ENCODE peak calls at places on chromosomes 13 and 19, in four cellular contexts. One of them, this sample, is unnamed.

GRCh38 chr13:102913924-102914628 is 68.2 kb downstream of the ERCC5 start:
- DNase-seq in AG04450: no peak
- DNase-seq in neural progenitor cell: no peak
- DNase-seq in nephron progenitor cell: no peak
- DNase-seq in this sample: no peak

GRCh38 chr19:1503089-1503924 is 9.5 kb downstream of the ADAMTSL5 start:
- DNase-seq in AG04450: no peak
- DNase-seq in neural progenitor cell: peak
- DNase-seq in nephron progenitor cell: peak
- DNase-seq in this sample: no peak

GRCh38 chr13:95880346-95880745 is 172.9 kb downstream of the UGGT2 start:
- DNase-seq in AG04450: no peak
- DNase-seq in neural progenitor cell: no peak
- DNase-seq in nephron progenitor cell: no peak
- DNase-seq in this sample: no peak

GRCh38 chr19:3979289-3979673 is 6.0 kb downstream of the EEF2 start:
- DNase-seq in AG04450: no peak
- DNase-seq in neural progenitor cell: no peak
- DNase-seq in nephron progenitor cell: no peak
- DNase-seq in this sample: no peak

GRCh38 chr19:2602391-2603181 is 99.9 kb downstream of the GNG7 start:
- DNase-seq in AG04450: peak
- DNase-seq in neural progenitor cell: peak
- DNase-seq in nephron progenitor cell: peak
- DNase-seq in this sample: no peak

GRCh38 chr13:84139561-84140158 is 257.4 kb upstream of the SLITRK1 start:
- DNase-seq in AG04450: no peak
- DNase-seq in neural progenitor cell: no peak
- DNase-seq in nephron progenitor cell: no peak
- DNase-seq in this sample: no peak

GRCh38 chr13:76884167-76884566 is 2.0 kb downstream of the KCTD12 start:
- DNase-seq in AG04450: no peak
- DNase-seq in neural progenitor cell: peak
- DNase-seq in nephron progenitor cell: peak
- DNase-seq in this sample: peak

GRCh38 chr19:34120846-34121639 is 51.3 kb upstream of the LSM14A start:
- DNase-seq in AG04450: peak
- DNase-seq in neural progenitor cell: peak
- DNase-seq in nephron progenitor cell: no peak
- DNase-seq in this sample: no peak

GRCh38 chr19:8367327-8368001 is 3.5 kb downstream of the ANGPTL4 start:
- DNase-seq in AG04450: peak
- DNase-seq in neural progenitor cell: peak
- DNase-seq in nephron progenitor cell: peak
- DNase-seq in this sample: no peak

GRCh38 chr19:16897572-16898056 is 8.8 kb downstream of the F2RL3 start:
- DNase-seq in AG04450: no peak
- DNase-seq in neural progenitor cell: no peak
- DNase-seq in nephron progenitor cell: no peak
- DNase-seq in this sample: no peak

GRCh38 chr19:2255112-2255845 is 938 bp downstream of the JSRP1 start:
- DNase-seq in AG04450: no peak
- DNase-seq in neural progenitor cell: no peak
- DNase-seq in nephron progenitor cell: no peak
- DNase-seq in this sample: no peak

GRCh38 chr19:50882188-50882587 is 8.9 kb downstream of the KLK2 start:
- DNase-seq in AG04450: no peak
- DNase-seq in neural progenitor cell: no peak
- DNase-seq in nephron progenitor cell: no peak
- DNase-seq in this sample: no peak

GRCh38 chr13:79642596-79642995 is 161.6 kb downstream of the NDFIP2 start:
- DNase-seq in AG04450: no peak
- DNase-seq in neural progenitor cell: no peak
- DNase-seq in nephron progenitor cell: no peak
- DNase-seq in this sample: no peak

GRCh38 chr19:58476498-58477015 is 405 bp downstream of the ZNF446 start:
- DNase-seq in AG04450: no peak
- DNase-seq in neural progenitor cell: no peak
- DNase-seq in nephron progenitor cell: no peak
- DNase-seq in this sample: no peak

GRCh38 chr13:36910545-36910944 is 9.5 kb downstream of the SMAD9 start:
- DNase-seq in AG04450: no peak
- DNase-seq in neural progenitor cell: no peak
- DNase-seq in nephron progenitor cell: no peak
- DNase-seq in this sample: no peak

GRCh38 chr19:33054623-33055022 is 10.1 kb downstream of the RHPN2 start:
- DNase-seq in AG04450: no peak
- DNase-seq in neural progenitor cell: no peak
- DNase-seq in nephron progenitor cell: no peak
- DNase-seq in this sample: no peak

GRCh38 chr19:42246143-42246868 is 3.9 kb upstream of the GSK3A start:
- DNase-seq in AG04450: peak
- DNase-seq in neural progenitor cell: peak
- DNase-seq in nephron progenitor cell: peak
- DNase-seq in this sample: no peak

GRCh38 chr13:108919036-108919907 is 289.9 kb downstream of the MYO16 start:
- DNase-seq in AG04450: no peak
- DNase-seq in neural progenitor cell: no peak
- DNase-seq in nephron progenitor cell: no peak
- DNase-seq in this sample: no peak

GRCh38 chr19:38649305-38650179 is 2.1 kb downstream of the ACTN4 start:
- DNase-seq in AG04450: no peak
- DNase-seq in neural progenitor cell: no peak
- DNase-seq in nephron progenitor cell: no peak
- DNase-seq in this sample: no peak

GRCh38 chr13:50810998-50811397 is 32.5 kb downstream of the DLEU7 start:
- DNase-seq in AG04450: no peak
- DNase-seq in neural progenitor cell: no peak
- DNase-seq in nephron progenitor cell: no peak
- DNase-seq in this sample: no peak

GRCh38 chr13:48233097-48233885 is at the start of gene ITM2B:
- DNase-seq in AG04450: no peak
- DNase-seq in neural progenitor cell: peak
- DNase-seq in nephron progenitor cell: peak
- DNase-seq in this sample: peak

GRCh38 chr19:33395561-33396550 is 22.3 kb downstream of the CEBPG start:
- DNase-seq in AG04450: no peak
- DNase-seq in neural progenitor cell: no peak
- DNase-seq in nephron progenitor cell: no peak
- DNase-seq in this sample: peak

GRCh38 chr19:30376826-30377425 is 4.7 kb downstream of the ZNF536 start:
- DNase-seq in AG04450: no peak
- DNase-seq in neural progenitor cell: no peak
- DNase-seq in nephron progenitor cell: no peak
- DNase-seq in this sample: no peak

GRCh38 chr19:38093587-38093986 is 130.4 kb downstream of the DPF1 start:
- DNase-seq in AG04450: no peak
- DNase-seq in neural progenitor cell: no peak
- DNase-seq in nephron progenitor cell: no peak
- DNase-seq in this sample: no peak

GRCh38 chr13:21837841-21838551 is 167.1 kb downstream of the FGF9 start:
- DNase-seq in AG04450: no peak
- DNase-seq in neural progenitor cell: no peak
- DNase-seq in nephron progenitor cell: no peak
- DNase-seq in this sample: no peak

GRCh38 chr13:31374682-31375081 is 174.9 kb downstream of the B3GLCT start:
- DNase-seq in AG04450: no peak
- DNase-seq in neural progenitor cell: peak
- DNase-seq in nephron progenitor cell: peak
- DNase-seq in this sample: no peak

GRCh38 chr19:6065685-6066365 is 44.5 kb downstream of the RFX2 start:
- DNase-seq in AG04450: no peak
- DNase-seq in neural progenitor cell: no peak
- DNase-seq in nephron progenitor cell: peak
- DNase-seq in this sample: peak

GRCh38 chr13:72565893-72566292 is 161.5 kb downstream of the MZT1 start:
- DNase-seq in AG04450: no peak
- DNase-seq in neural progenitor cell: peak
- DNase-seq in nephron progenitor cell: peak
- DNase-seq in this sample: no peak

GRCh38 chr19:17777840-17778620 is 16.9 kb upstream of the B3GNT3 start:
- DNase-seq in AG04450: no peak
- DNase-seq in neural progenitor cell: peak
- DNase-seq in nephron progenitor cell: peak
- DNase-seq in this sample: peak

GRCh38 chr13:36031490-36031889 is 99.7 kb downstream of the DCLK1 start:
- DNase-seq in AG04450: no peak
- DNase-seq in neural progenitor cell: no peak
- DNase-seq in nephron progenitor cell: no peak
- DNase-seq in this sample: no peak

GRCh38 chr19:50427997-50428425 is 4.7 kb upstream of the MYBPC2 start:
- DNase-seq in AG04450: peak
- DNase-seq in neural progenitor cell: peak
- DNase-seq in nephron progenitor cell: peak
- DNase-seq in this sample: peak

GRCh38 chr19:4161415-4162077 is 8.1 kb downstream of the CREB3L3 start:
- DNase-seq in AG04450: no peak
- DNase-seq in neural progenitor cell: no peak
- DNase-seq in nephron progenitor cell: no peak
- DNase-seq in this sample: no peak

GRCh38 chr19:37997911-37998344 is 90.9 kb downstream of the SIPA1L3 start:
- DNase-seq in AG04450: peak
- DNase-seq in neural progenitor cell: no peak
- DNase-seq in nephron progenitor cell: no peak
- DNase-seq in this sample: no peak

GRCh38 chr13:68535329-68535728 is 1305.2 kb upstream of the PCDH9 start:
- DNase-seq in AG04450: no peak
- DNase-seq in neural progenitor cell: no peak
- DNase-seq in nephron progenitor cell: no peak
- DNase-seq in this sample: no peak

GRCh38 chr13:32610977-32611376 is 24.7 kb downstream of the PDS5B start:
- DNase-seq in AG04450: no peak
- DNase-seq in neural progenitor cell: no peak
- DNase-seq in nephron progenitor cell: no peak
- DNase-seq in this sample: no peak

GRCh38 chr13:109426690-109426990 is 359.7 kb downstream of the IRS2 start:
- DNase-seq in AG04450: no peak
- DNase-seq in neural progenitor cell: no peak
- DNase-seq in nephron progenitor cell: no peak
- DNase-seq in this sample: no peak

GRCh38 chr19:17448190-17448967 is at the start of gene TMEM221:
- DNase-seq in AG04450: no peak
- DNase-seq in neural progenitor cell: peak
- DNase-seq in nephron progenitor cell: peak
- DNase-seq in this sample: no peak

GRCh38 chr19:6229216-6229913 is 50.4 kb downstream of the MLLT1 start:
- DNase-seq in AG04450: no peak
- DNase-seq in neural progenitor cell: no peak
- DNase-seq in nephron progenitor cell: no peak
- DNase-seq in this sample: peak

GRCh38 chr13:41458939-41459753 is 1.8 kb downstream of the RGCC start:
- DNase-seq in AG04450: no peak
- DNase-seq in neural progenitor cell: peak
- DNase-seq in nephron progenitor cell: no peak
- DNase-seq in this sample: peak
- TF ChIP-seq CTCF in AG04450: peak
- TF ChIP-seq CTCF in neural progenitor cell: peak
- TF ChIP-seq CTCF in nephron progenitor cell: peak
- TF ChIP-seq CTCF in this sample: peak

DNA sequence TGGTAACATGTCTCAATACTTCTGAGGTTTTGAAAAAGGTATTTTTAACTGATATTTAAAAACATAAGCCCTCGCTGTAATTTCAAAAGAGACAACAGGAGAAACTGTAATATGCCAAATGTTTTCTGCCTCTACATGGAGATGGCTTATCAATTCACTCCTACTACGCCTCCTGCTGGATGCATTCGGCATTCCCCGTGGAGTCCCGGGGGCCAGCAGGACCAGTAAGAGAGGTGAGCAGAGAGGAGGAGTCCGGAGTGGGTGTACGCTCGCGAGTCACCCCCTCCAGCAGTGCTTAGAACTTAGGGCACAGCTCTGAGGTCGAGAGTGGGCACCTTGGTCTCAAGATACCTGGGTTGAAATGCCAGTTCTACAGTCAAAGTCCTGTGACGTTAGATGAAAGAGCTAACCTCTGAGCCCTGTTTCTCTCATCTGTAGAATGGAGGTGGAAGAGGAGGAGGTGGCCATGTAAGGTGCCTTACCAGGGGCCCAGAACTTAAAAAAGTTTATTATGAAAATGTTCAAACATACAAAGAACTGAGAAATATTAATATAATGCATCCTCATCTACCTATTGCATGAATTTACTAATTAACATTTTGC is 110.2 kb downstream of the STK24 start:
- DNase-seq in AG04450: no peak
- DNase-seq in neural progenitor cell: peak
- DNase-seq in nephron progenitor cell: peak
- DNase-seq in this sample: no peak
- TF ChIP-seq CTCF in AG04450: peak
- TF ChIP-seq CTCF in neural progenitor cell: peak
- TF ChIP-seq CTCF in nephron progenitor cell: peak
- TF ChIP-seq CTCF in this sample: peak

GRCh38 chr13:112968380-112968909 is 569 bp upstream of the MCF2L start:
- DNase-seq in AG04450: no peak
- DNase-seq in neural progenitor cell: peak
- DNase-seq in nephron progenitor cell: peak
- DNase-seq in this sample: no peak
- TF ChIP-seq CTCF in AG04450: no peak
- TF ChIP-seq CTCF in neural progenitor cell: peak
- TF ChIP-seq CTCF in nephron progenitor cell: no peak
- TF ChIP-seq CTCF in this sample: no peak

DNA sequence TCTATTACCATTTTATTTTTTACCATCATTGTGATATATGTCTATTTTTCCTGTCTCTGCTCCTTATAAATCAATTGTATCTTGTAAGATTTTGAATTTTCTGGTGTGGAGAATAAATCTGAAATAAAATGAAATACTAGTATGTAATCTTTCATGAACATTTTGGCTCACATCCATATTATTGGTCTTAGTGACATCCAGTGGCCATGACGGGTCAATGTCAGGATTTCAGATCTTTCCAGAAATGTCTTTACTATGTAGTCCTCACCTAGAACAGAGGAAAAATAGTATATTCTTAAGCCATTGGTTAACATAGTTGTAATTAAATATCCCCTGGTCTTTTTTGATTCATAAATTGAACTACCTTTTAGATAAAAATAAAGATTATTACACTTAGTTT is 109.8 kb upstream of the GPC6 start:
- DNase-seq in AG04450: no peak
- DNase-seq in neural progenitor cell: no peak
- DNase-seq in nephron progenitor cell: no peak
- DNase-seq in this sample: no peak
- TF ChIP-seq CTCF in AG04450: no peak
- TF ChIP-seq CTCF in neural progenitor cell: peak
- TF ChIP-seq CTCF in nephron progenitor cell: no peak
- TF ChIP-seq CTCF in this sample: no peak